ENCODE peak calls at places on chromosome 19, in seven cellular contexts. M, Q, E, Z, K, L and H are unnamed samples.

GRCh38 chr19:48696353-48697010 is 711 bp downstream of the FUT2 start:
- DNase-seq in Q (no peak), Z (no peak), K (no peak), L (no peak), E (no peak), M (no peak), H (no peak)

GRCh38 chr19:55158848-55159793 is 1.6 kb upstream of the TNNI3 start:
- DNase-seq in Z (no peak), L (no peak), K (no peak), M (no peak), E (peak), Q (no peak), H (no peak)

GRCh38 chr19:58182989-58183821 is at the start of gene ZNF274:
- DNase-seq in Z (peak), Q (peak), E (peak), L (peak), M (peak), K (peak), H (peak)

GRCh38 chr19:50968709-50969412 is 530 bp downstream of the KLK6 start:
- DNase-seq in M (no peak), Z (no peak), E (no peak), L (no peak), K (no peak), Q (no peak), H (no peak)

GRCh38 chr19:29393915-29394460 is 131.8 kb upstream of the VSTM2B start:
- DNase-seq in Q (no peak), L (no peak), E (no peak), M (no peak), Z (no peak), K (no peak), H (no peak)

GRCh38 chr19:49400034-49400433 is 12.0 kb downstream of the KASH5 start:
- DNase-seq in Q (no peak), M (no peak), K (no peak), E (no peak), L (no peak), Z (no peak), H (no peak)

GRCh38 chr19:45322311-45322710 is 364 bp downstream of the CKM start:
- DNase-seq in E (no peak), Q (no peak), Z (no peak), M (no peak), K (no peak), L (no peak), H (no peak)

GRCh38 chr19:17721821-17722220 is 2.5 kb downstream of the MAP1S start:
- DNase-seq in E (peak), K (no peak), Z (no peak), M (no peak), L (no peak), Q (no peak), H (no peak)

GRCh38 chr19:49855676-49856573 is 5.0 kb downstream of the PTOV1 start:
- DNase-seq in E (no peak), K (no peak), Q (no peak), Z (no peak), M (no peak), L (no peak), H (no peak)

GRCh38 chr19:54478677-54479266 is 5.7 kb upstream of the CDC42EP5 start:
- DNase-seq in K (no peak), Z (peak), L (no peak), M (no peak), E (no peak), Q (peak), H (no peak)

GRCh38 chr19:39752795-39753194 is 15.0 kb upstream of the CLC start:
- DNase-seq in K (no peak), E (no peak), M (no peak), Q (no peak), Z (no peak), L (no peak), H (no peak)

GRCh38 chr19:48533770-48534169 is 18.2 kb upstream of the SULT2B1 start:
- DNase-seq in Q (no peak), Z (no peak), M (no peak), K (no peak), E (no peak), L (no peak), H (no peak)

GRCh38 chr19:37333457-37333856 is 37.4 kb upstream of the ZNF527 start:
- DNase-seq in E (no peak), K (no peak), M (no peak), Z (no peak), Q (no peak), L (no peak), H (no peak)

GRCh38 chr19:996051-996838 is 4.0 kb upstream of the GRIN3B start:
- DNase-seq in L (peak), Z (no peak), Q (no peak), M (no peak), E (no peak), K (no peak), H (no peak)

GRCh38 chr19:39059302-39059701 is 24.9 kb upstream of the ACP7 start:
- DNase-seq in Z (no peak), L (no peak), E (no peak), Q (no peak), K (no peak), M (no peak), H (no peak)

DNA sequence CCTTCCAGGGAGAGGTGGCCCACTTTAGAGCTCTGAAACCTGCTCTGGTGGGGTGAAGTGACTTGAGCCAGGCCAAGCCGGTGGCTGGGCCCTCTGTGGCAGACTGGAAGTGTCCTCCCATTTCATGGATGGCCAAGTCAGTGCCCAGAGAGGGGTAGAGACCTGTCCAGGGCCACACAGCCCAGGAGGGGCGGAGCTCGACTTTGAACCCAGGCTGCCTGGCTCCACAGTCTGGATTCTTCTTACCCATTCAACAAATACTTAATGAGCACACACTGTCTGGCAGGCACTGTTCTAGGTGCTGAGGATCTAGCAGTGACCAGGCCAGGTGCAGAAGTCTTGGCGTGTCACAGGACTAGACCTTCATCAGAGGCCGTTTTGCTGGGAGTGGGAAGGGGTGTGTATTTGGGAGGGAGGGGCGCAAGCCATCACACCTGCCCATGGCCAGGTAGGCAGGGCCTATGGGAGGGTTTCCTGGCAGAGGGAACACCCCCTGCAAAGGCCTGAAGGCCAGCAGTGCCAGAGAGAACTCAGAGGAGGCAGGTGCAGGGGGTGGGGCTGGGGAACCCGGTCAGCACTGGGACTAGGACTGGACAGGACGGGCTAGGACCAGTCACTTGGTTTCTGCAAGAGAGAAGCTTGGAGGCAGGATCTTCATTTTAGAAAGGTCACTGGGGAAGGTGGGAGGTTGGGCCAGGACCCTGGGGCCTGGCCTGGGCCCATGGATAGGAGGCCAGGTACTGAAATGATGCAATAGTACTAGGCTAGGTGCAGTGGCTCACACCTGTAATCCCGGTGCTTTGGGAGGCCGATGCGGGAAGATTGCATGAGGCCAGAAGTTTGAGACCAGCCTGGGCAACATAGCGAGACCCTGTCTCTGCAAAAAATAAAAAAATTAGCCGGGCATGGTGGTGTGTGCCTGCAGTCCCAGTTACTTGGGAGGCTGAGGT is 31.8 kb downstream of the DNM2 start:
- DNase-seq in Z (no peak), K (no peak), E (no peak), M (no peak), L (no peak), Q (no peak), H (no peak)
- H3K27ac ChIP-seq in Z (no peak), K (no peak), E (peak), M (peak), L (peak), Q (no peak), H (peak)

GRCh38 chr19:6270822-6271221 is 9.0 kb downstream of the MLLT1 start:
- DNase-seq in K (no peak), L (no peak), M (no peak), Q (no peak), Z (no peak), E (no peak), H (no peak)
- H3K27ac ChIP-seq in K (no peak), L (no peak), M (peak), Q (no peak), Z (no peak), E (peak), H (no peak)

DNA sequence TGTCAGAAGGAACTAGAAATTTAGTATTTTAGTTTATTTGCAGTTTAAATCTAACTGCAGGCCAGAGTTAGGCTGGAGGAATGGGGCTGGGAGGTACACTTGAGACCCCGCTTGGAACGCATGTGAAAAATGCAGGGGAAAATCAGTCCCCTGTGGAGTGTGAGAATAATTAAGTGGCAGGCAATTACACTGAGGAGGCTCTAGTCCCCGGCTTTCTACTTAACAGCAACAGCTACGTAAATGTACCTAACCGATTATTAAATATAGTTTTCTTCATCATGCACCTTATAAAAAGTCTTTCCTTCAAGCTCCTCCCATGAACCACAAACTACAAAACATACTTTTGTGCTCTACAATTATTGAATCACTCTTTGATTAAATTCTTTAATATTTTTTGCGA is 808 bp downstream of the ZNF708 start:
- DNase-seq in E (no peak), L (no peak), Z (peak), Q (peak), M (no peak), K (no peak), H (no peak)
- H3K27ac ChIP-seq in E (peak), L (peak), Z (peak), Q (peak), M (peak), K (peak), H (peak)

GRCh38 chr19:3100747-3101730 is 6.9 kb downstream of the GNA11 start:
- DNase-seq in Q (no peak), K (no peak), L (no peak), Z (no peak), E (no peak), M (no peak), H (no peak)
- H3K27ac ChIP-seq in Q (no peak), K (no peak), L (no peak), Z (no peak), E (peak), M (no peak), H (no peak)

DNA sequence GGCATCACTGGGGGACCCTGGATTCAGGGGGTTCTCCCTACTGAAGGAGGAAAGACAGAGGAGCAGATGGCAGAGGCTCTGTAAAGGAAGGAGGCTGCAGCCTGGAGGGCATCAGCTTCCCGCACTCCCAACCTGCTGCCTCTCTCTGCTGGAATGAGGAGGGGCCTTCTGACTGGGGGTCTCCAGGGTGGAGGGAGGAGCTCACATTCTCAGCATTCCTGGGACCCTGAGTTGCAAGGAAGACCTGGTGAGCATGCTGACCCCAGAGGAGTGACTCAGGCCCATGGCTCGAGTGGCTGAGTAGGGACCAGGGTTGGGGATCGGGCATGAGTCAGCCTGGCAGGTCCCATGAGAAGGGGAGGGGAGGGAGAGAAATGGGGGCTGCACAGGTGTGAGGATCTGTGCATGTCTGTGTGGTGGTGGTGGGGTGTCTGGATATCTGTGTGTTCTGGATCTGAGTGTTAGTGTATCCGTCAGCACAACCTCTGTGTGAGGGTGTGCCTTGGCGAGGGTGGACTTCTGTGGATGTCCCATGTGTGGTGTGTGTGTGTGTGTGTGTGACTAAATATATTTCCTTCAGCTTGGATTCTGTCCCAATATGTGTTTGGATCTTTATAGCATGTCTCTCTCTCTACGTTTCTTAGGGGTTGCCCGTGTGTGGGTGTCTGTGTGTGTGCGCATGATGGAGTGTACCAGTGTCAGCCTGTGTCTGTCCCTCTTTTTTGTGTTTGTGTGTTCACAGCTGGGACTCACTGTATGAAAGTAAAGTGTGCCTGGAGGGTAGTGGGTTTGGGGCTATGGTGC is 4.6 kb downstream of the AXL start:
- DNase-seq in Z (peak), K (no peak), Q (no peak), E (no peak), L (no peak), M (peak), H (no peak)
- H3K27ac ChIP-seq in Z (peak), K (no peak), Q (no peak), E (peak), L (no peak), M (peak), H (peak)

DNA sequence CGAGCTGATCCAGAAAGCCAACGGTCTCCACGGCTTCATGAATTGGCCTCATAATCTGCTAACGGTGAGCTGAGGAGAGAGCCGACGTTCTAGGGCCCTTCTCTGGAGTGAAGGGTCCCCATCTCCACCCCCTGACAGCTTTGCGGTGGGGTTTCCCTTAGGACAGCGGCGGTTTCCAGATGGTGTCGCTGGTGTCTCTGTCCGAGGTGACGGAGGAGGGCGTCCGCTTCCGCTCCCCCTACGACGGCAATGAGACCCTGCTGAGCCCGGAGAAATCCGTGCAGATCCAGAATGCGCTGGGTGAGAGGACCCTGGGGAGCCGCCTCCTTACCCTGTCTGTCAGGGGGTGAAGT is 692 bp downstream of the QTRT1 start:
- DNase-seq in M (no peak), Z (peak), Q (peak), E (no peak), L (no peak), K (no peak), H (no peak)
- H3K27ac ChIP-seq in M (no peak), Z (no peak), Q (peak), E (peak), L (no peak), K (no peak), H (no peak)

GRCh38 chr19:35545001-35545854 is at the start of gene TMEM147:
- DNase-seq in Z (peak), L (peak), E (peak), K (peak), Q (peak), M (peak), H (peak)

GRCh38 chr19:35543280-35544109 is 1.9 kb upstream of the TMEM147 start:
- DNase-seq in E (no peak), K (no peak), Z (no peak), M (no peak), Q (no peak), L (no peak), H (no peak)

GRCh38 chr19:35546532-35546931 is 1.1 kb downstream of the TMEM147 start:
- DNase-seq in L (no peak), E (no peak), K (no peak), Z (no peak), Q (no peak), M (no peak), H (no peak)

GRCh38 chr19:35544110-35544802 is 1.2 kb upstream of the TMEM147 start:
- DNase-seq in L (no peak), Q (no peak), Z (no peak), M (no peak), K (no peak), E (no peak), H (no peak)

DNA sequence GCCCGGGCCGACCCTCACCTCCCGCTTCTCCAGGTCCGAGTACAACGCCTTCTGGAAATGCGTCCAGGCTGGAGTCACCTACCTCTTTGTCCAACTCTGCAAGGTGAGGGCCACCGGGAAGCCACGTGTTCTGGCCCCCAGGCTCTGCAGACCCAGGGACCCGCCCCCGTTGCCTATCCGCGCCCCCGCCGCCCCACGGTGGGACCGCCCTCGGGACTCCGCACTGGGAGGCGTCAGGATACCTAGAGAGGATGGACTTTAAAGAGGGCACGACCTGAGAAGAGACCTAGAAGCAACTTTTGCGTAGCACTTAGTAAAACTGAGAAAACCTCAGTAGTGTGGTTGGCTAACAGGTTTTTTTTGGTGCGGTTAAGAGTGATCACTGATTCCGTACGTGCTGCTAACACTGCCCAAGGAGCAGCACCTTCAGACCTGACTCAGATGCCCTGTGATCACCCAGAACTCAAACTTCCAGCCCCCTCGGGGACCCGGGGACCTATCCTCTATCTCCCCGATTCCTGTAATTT is 492 bp downstream of the TMEM147 start:
- DNase-seq in E (peak), Q (peak), M (no peak), L (peak), K (no peak), Z (no peak), H (no peak)
- H3K27ac ChIP-seq in E (peak), Q (peak), M (peak), L (peak), K (peak), Z (no peak), H (peak)

GRCh38 chr19:23481043-23481442 is 85.8 kb upstream of the ZNF91 start:
- DNase-seq in Z (no peak), K (no peak), L (no peak), Q (no peak), E (no peak), M (no peak), H (peak)

GRCh38 chr19:23474761-23475160 is 79.5 kb upstream of the ZNF91 start:
- DNase-seq in M (no peak), K (no peak), E (no peak), Q (no peak), Z (no peak), L (no peak), H (no peak)

GRCh38 chr19:23470873-23471555 is 75.7 kb upstream of the ZNF91 start:
- DNase-seq in Z (no peak), K (no peak), E (no peak), L (no peak), M (no peak), Q (no peak), H (no peak)

GRCh38 chr19:23474172-23474571 is 78.9 kb upstream of the ZNF91 start:
- DNase-seq in Q (no peak), K (no peak), E (no peak), L (no peak), M (no peak), Z (no peak), H (no peak)

DNA sequence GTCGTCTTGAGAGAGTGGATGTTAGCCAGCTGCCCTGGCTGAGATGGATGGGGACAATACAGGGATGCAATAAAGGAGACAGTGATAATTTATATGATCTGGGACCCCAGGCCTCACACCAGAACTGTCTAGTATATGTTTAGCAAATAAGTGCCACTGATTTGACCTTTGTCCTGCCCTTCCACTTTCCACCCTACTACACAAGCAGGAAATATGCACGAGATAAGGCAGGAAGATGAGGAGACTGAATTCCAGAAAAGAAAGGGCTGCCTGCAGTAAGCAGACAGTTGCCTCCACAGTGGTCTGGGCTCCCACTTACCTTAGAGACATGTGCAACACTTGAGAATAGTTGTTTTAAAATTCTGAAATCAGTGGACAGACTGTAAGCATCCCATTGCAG is 80.2 kb upstream of the ZNF91 start:
- DNase-seq in Q (no peak), M (no peak), E (no peak), Z (no peak), L (no peak), K (no peak), H (no peak)
- H3K27ac ChIP-seq in Q (no peak), M (no peak), E (no peak), Z (no peak), L (no peak), K (no peak), H (no peak)

DNA sequence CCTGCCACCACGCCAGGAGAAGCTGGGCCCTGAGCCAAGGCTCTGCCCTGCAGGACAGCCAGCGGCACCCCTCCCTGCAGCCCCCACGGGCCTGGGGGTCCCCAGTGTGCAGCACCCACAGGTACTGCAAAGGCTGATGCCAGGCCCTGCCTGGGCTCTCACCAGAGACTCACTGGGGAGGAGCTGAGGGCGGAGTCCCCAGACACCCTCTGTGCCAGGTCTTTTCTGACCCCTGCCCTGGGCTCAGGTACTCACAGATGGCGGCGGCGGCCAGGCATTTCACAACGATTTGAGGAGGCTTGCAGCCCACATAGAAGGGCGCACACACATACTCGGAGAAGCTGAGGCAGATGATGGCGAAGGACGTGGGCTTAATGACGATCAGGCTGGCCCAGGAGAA is 5.7 kb downstream of the SLC7A9 start:
- DNase-seq in L (no peak), K (no peak), Z (no peak), M (no peak), Q (no peak), E (no peak), H (no peak)
- H3K27ac ChIP-seq in L (no peak), K (no peak), Z (no peak), M (no peak), Q (no peak), E (no peak), H (no peak)

GRCh38 chr19:3723110-3723488 is 14.9 kb downstream of the TJP3 start:
- DNase-seq in L (no peak), M (no peak), Q (no peak), K (no peak), Z (no peak), E (no peak), H (no peak)
- H3K27ac ChIP-seq in L (no peak), M (no peak), Q (no peak), K (no peak), Z (no peak), E (no peak), H (no peak)